ENCODE peak calls at places on chromosomes 1 and 21, in eight cellular contexts. One of them, this sample, is unnamed.
A peak's percentile ranks its signal among the peaks of the same experiment; 100 is the strongest.

GRCh38 chr1:211648980-211649934 is 26.2 kb downstream of the NEK2 start:
- DNase-seq in left cardiac atrium: peak; percentile 60
- DNase-seq in cardiac fibroblast: no peak
- DNase-seq in cerebellum: peak; percentile 13
- DNase-seq in SJCRH30: no peak
- DNase-seq in iPS DF 6.9: no peak
- DNase-seq in head of caudate nucleus: no peak
- DNase-seq in EH: peak; percentile 65
- DNase-seq in this sample: no peak

GRCh38 chr1:241411056-241411775 is 54.2 kb upstream of the RGS7 start:
- DNase-seq in left cardiac atrium: no peak
- DNase-seq in cardiac fibroblast: peak; percentile 63
- DNase-seq in cerebellum: no peak
- DNase-seq in SJCRH30: no peak
- DNase-seq in iPS DF 6.9: no peak
- DNase-seq in head of caudate nucleus: no peak
- DNase-seq in EH: peak; percentile 88
- DNase-seq in this sample: no peak

GRCh38 chr1:31764307-31765040 is at the start of gene ADGRB2:
- DNase-seq in left cardiac atrium: no peak
- DNase-seq in cardiac fibroblast: no peak
- DNase-seq in cerebellum: peak; percentile 77
- DNase-seq in SJCRH30: no peak
- DNase-seq in iPS DF 6.9: no peak
- DNase-seq in head of caudate nucleus: no peak
- DNase-seq in EH: no peak
- DNase-seq in this sample: peak; percentile 21

GRCh38 chr21:42586406-42586805 is 67.0 kb upstream of the PDE9A start:
- DNase-seq in left cardiac atrium: no peak
- DNase-seq in cardiac fibroblast: no peak
- DNase-seq in cerebellum: no peak
- DNase-seq in SJCRH30: no peak
- DNase-seq in iPS DF 6.9: no peak
- DNase-seq in head of caudate nucleus: no peak
- DNase-seq in EH: no peak
- DNase-seq in this sample: no peak

GRCh38 chr1:75135829-75136142 is 1.6 kb downstream of the LHX8 start:
- DNase-seq in left cardiac atrium: no peak
- DNase-seq in cardiac fibroblast: peak; percentile 22
- DNase-seq in cerebellum: no peak
- DNase-seq in SJCRH30: no peak
- DNase-seq in iPS DF 6.9: no peak
- DNase-seq in head of caudate nucleus: no peak
- DNase-seq in EH: no peak
- DNase-seq in this sample: no peak

GRCh38 chr1:42777860-42778259 is 6.9 kb upstream of the TMEM269 start:
- DNase-seq in left cardiac atrium: no peak
- DNase-seq in cardiac fibroblast: peak; percentile 60
- DNase-seq in cerebellum: peak; percentile 40
- DNase-seq in SJCRH30: peak; percentile 74
- DNase-seq in iPS DF 6.9: no peak
- DNase-seq in head of caudate nucleus: no peak
- DNase-seq in EH: peak; percentile 51
- DNase-seq in this sample: no peak

GRCh38 chr1:115288799-115289198 is 49.2 kb downstream of the NGF start:
- DNase-seq in left cardiac atrium: no peak
- DNase-seq in cardiac fibroblast: no peak
- DNase-seq in cerebellum: no peak
- DNase-seq in SJCRH30: no peak
- DNase-seq in iPS DF 6.9: no peak
- DNase-seq in head of caudate nucleus: no peak
- DNase-seq in EH: peak; percentile 35
- DNase-seq in this sample: no peak

GRCh38 chr1:212566522-212567479 is 41.8 kb upstream of the ATF3 start:
- DNase-seq in left cardiac atrium: peak; percentile 33
- DNase-seq in cardiac fibroblast: peak; percentile 63
- DNase-seq in cerebellum: peak; percentile 18
- DNase-seq in SJCRH30: peak; percentile 97
- DNase-seq in iPS DF 6.9: no peak
- DNase-seq in head of caudate nucleus: no peak
- DNase-seq in EH: peak; percentile 83
- DNase-seq in this sample: no peak

GRCh38 chr1:224340711-224341384 is 10.9 kb upstream of the NVL start:
- DNase-seq in left cardiac atrium: peak; percentile 28
- DNase-seq in cardiac fibroblast: peak; percentile 10
- DNase-seq in cerebellum: no peak
- DNase-seq in SJCRH30: no peak
- DNase-seq in iPS DF 6.9: no peak
- DNase-seq in head of caudate nucleus: no peak
- DNase-seq in EH: peak; percentile 40
- DNase-seq in this sample: no peak

GRCh38 chr1:195202271-195202670 is 1406.0 kb downstream of the KCNT2 start:
- DNase-seq in left cardiac atrium: no peak
- DNase-seq in cardiac fibroblast: no peak
- DNase-seq in cerebellum: no peak
- DNase-seq in SJCRH30: no peak
- DNase-seq in iPS DF 6.9: no peak
- DNase-seq in head of caudate nucleus: no peak
- DNase-seq in EH: no peak
- DNase-seq in this sample: no peak

GRCh38 chr21:27564684-27565280 is 597.9 kb upstream of the ADAMTS5 start:
- DNase-seq in left cardiac atrium: peak; percentile 37
- DNase-seq in cardiac fibroblast: peak; percentile 78
- DNase-seq in cerebellum: peak; percentile 50
- DNase-seq in SJCRH30: peak; percentile 72
- DNase-seq in iPS DF 6.9: no peak
- DNase-seq in head of caudate nucleus: peak; percentile 24
- DNase-seq in EH: peak; percentile 83
- DNase-seq in this sample: peak; percentile 41

GRCh38 chr1:4516596-4516995 is 137.8 kb upstream of the AJAP1 start:
- DNase-seq in left cardiac atrium: no peak
- DNase-seq in cardiac fibroblast: no peak
- DNase-seq in cerebellum: no peak
- DNase-seq in SJCRH30: no peak
- DNase-seq in iPS DF 6.9: no peak
- DNase-seq in head of caudate nucleus: no peak
- DNase-seq in EH: no peak
- DNase-seq in this sample: no peak

GRCh38 chr1:172755099-172755498 is 96.2 kb downstream of the FASLG start:
- DNase-seq in left cardiac atrium: no peak
- DNase-seq in cardiac fibroblast: no peak
- DNase-seq in cerebellum: no peak
- DNase-seq in SJCRH30: no peak
- DNase-seq in iPS DF 6.9: no peak
- DNase-seq in head of caudate nucleus: no peak
- DNase-seq in EH: no peak
- DNase-seq in this sample: no peak

GRCh38 chr1:14777516-14778506 is 179.3 kb downstream of the KAZN start:
- DNase-seq in left cardiac atrium: no peak
- DNase-seq in cardiac fibroblast: no peak
- DNase-seq in cerebellum: no peak
- DNase-seq in SJCRH30: no peak
- DNase-seq in iPS DF 6.9: no peak
- DNase-seq in head of caudate nucleus: no peak
- DNase-seq in EH: no peak
- DNase-seq in this sample: no peak

GRCh38 chr1:58447891-58448290 is 98.6 kb downstream of the OMA1 start:
- DNase-seq in left cardiac atrium: no peak
- DNase-seq in cardiac fibroblast: no peak
- DNase-seq in cerebellum: no peak
- DNase-seq in SJCRH30: no peak
- DNase-seq in iPS DF 6.9: no peak
- DNase-seq in head of caudate nucleus: no peak
- DNase-seq in EH: peak; percentile 85
- DNase-seq in this sample: no peak

GRCh38 chr1:100936194-100936967 is 40.5 kb downstream of the SLC30A7 start:
- DNase-seq in left cardiac atrium: no peak
- DNase-seq in cardiac fibroblast: no peak
- DNase-seq in cerebellum: no peak
- DNase-seq in SJCRH30: no peak
- DNase-seq in iPS DF 6.9: no peak
- DNase-seq in head of caudate nucleus: no peak
- DNase-seq in EH: no peak
- DNase-seq in this sample: no peak

GRCh38 chr1:31671556-31672201 is 27.0 kb upstream of the PEF1 start:
- DNase-seq in left cardiac atrium: no peak
- DNase-seq in cardiac fibroblast: no peak
- DNase-seq in cerebellum: no peak
- DNase-seq in SJCRH30: no peak
- DNase-seq in iPS DF 6.9: no peak
- DNase-seq in head of caudate nucleus: no peak
- DNase-seq in EH: no peak
- DNase-seq in this sample: no peak

GRCh38 chr1:151458936-151459330 is 361 bp downstream of the POGZ start:
- DNase-seq in left cardiac atrium: peak; percentile 78
- DNase-seq in cardiac fibroblast: peak; percentile 70
- DNase-seq in cerebellum: peak; percentile 71
- DNase-seq in SJCRH30: peak; percentile 65
- DNase-seq in iPS DF 6.9: no peak
- DNase-seq in head of caudate nucleus: peak; percentile 37
- DNase-seq in EH: peak; percentile 73
- DNase-seq in this sample: peak; percentile 63

GRCh38 chr1:98086796-98087195 is 166.0 kb upstream of the DPYD start:
- DNase-seq in left cardiac atrium: no peak
- DNase-seq in cardiac fibroblast: peak; percentile 99
- DNase-seq in cerebellum: no peak
- DNase-seq in SJCRH30: peak; percentile 39
- DNase-seq in iPS DF 6.9: peak; percentile 25
- DNase-seq in head of caudate nucleus: no peak
- DNase-seq in EH: peak; percentile 99
- DNase-seq in this sample: no peak

GRCh38 chr1:37731312-37732019 is 33.5 kb downstream of the EPHA10 start:
- DNase-seq in left cardiac atrium: no peak
- DNase-seq in cardiac fibroblast: no peak
- DNase-seq in cerebellum: no peak
- DNase-seq in SJCRH30: no peak
- DNase-seq in iPS DF 6.9: no peak
- DNase-seq in head of caudate nucleus: no peak
- DNase-seq in EH: no peak
- DNase-seq in this sample: no peak

GRCh38 chr1:61043010-61043820 is 39.1 kb upstream of the NFIA start:
- DNase-seq in left cardiac atrium: peak; percentile 93
- DNase-seq in cardiac fibroblast: peak; percentile 79
- DNase-seq in cerebellum: peak; percentile 59
- DNase-seq in SJCRH30: no peak
- DNase-seq in iPS DF 6.9: peak; percentile 84
- DNase-seq in head of caudate nucleus: peak; percentile 85
- DNase-seq in EH: peak; percentile 70
- DNase-seq in this sample: peak; percentile 85

GRCh38 chr1:187051618-187052232 is 223.0 kb downstream of the PLA2G4A start:
- DNase-seq in left cardiac atrium: no peak
- DNase-seq in cardiac fibroblast: peak; percentile 65
- DNase-seq in cerebellum: peak; percentile 43
- DNase-seq in SJCRH30: peak; percentile 62
- DNase-seq in iPS DF 6.9: peak; percentile 41
- DNase-seq in head of caudate nucleus: peak; percentile 18
- DNase-seq in EH: peak; percentile 50
- DNase-seq in this sample: peak; percentile 17

GRCh38 chr1:29712801-29713200 is 476.5 kb downstream of the PTPRU start:
- DNase-seq in left cardiac atrium: no peak
- DNase-seq in cardiac fibroblast: no peak
- DNase-seq in cerebellum: no peak
- DNase-seq in SJCRH30: no peak
- DNase-seq in iPS DF 6.9: no peak
- DNase-seq in head of caudate nucleus: no peak
- DNase-seq in EH: no peak
- DNase-seq in this sample: no peak

GRCh38 chr1:11026052-11026451 is 13.6 kb downstream of the TARDBP start:
- DNase-seq in left cardiac atrium: no peak
- DNase-seq in cardiac fibroblast: no peak
- DNase-seq in cerebellum: no peak
- DNase-seq in SJCRH30: no peak
- DNase-seq in iPS DF 6.9: no peak
- DNase-seq in head of caudate nucleus: no peak
- DNase-seq in EH: no peak
- DNase-seq in this sample: no peak

This sample was measured in midbrain.